ENCODE peak calls at places on chromosome 17, in ten cellular contexts. M is mesendoderm; X is RPMI7951; Q is H1; L is omental fat pad; F is T follicular helper cell; C is left cardiac atrium; V is AG10803; R is naive thymus-derived CD8-positive, alpha-beta T cell; Y is activated CD4-positive, alpha-beta T cell treated with anti-CD3 and anti-CD28 coated beads for 36 hours. S is an unnamed sample.

GRCh38 chr17:14922421-14922820 is 342.7 kb downstream of the PMP22 start:
- DNase-seq in M (no peak), X (no peak), Q (no peak), L (no peak), F (no peak), C (no peak), V (peak; percentile 45), R (no peak), Y (no peak), S (no peak)

GRCh38 chr17:82015311-82015971 is 7.2 kb downstream of the CENPX start:
- DNase-seq in M (no peak), X (no peak), Q (no peak), L (no peak), F (no peak), C (no peak), V (no peak), R (no peak), Y (no peak), S (no peak)

GRCh38 chr17:79835953-79836951 is 3.0 kb downstream of the CBX4 start:
- DNase-seq in M (peak; percentile 99), X (no peak), Q (peak; percentile 95), L (no peak), F (no peak), C (no peak), V (peak; percentile 26), R (no peak), Y (peak; percentile 48), S (no peak)

GRCh38 chr17:41521574-41522261 is 3.0 kb upstream of the KRT15 start:
- DNase-seq in M (peak; percentile 88), X (peak; percentile 90), Q (no peak), L (no peak), F (no peak), C (no peak), V (peak; percentile 73), R (no peak), Y (no peak), S (no peak)

GRCh38 chr17:58677204-58677880 is 14.5 kb downstream of the TEX14 start:
- DNase-seq in M (no peak), X (peak; percentile 16), Q (no peak), L (no peak), F (no peak), C (no peak), V (no peak), R (no peak), Y (no peak), S (no peak)

GRCh38 chr17:909642-910323 is 69.8 kb downstream of the NXN start:
- DNase-seq in M (no peak), X (no peak), Q (no peak), L (no peak), F (no peak), C (peak; percentile 55), V (peak; percentile 89), R (no peak), Y (no peak), S (no peak)

GRCh38 chr17:74141612-74142011 is 61.9 kb upstream of the RPL38 start:
- DNase-seq in M (no peak), X (no peak), Q (no peak), L (no peak), F (no peak), C (no peak), V (no peak), R (no peak), Y (no peak), S (no peak)

GRCh38 chr17:27573971-27574525 is 56.9 kb upstream of the LGALS9 start:
- DNase-seq in M (peak; percentile 95), X (peak; percentile 53), Q (no peak), L (no peak), F (no peak), C (no peak), V (peak; percentile 76), R (no peak), Y (peak; percentile 46), S (no peak)